ENCODE peak calls at places on chromosomes 2 and 18, in five cellular contexts. One of them, this sample, is unnamed.

GRCh38 chr2:70785137-70785911 is 5.1 kb downstream of the FIGLA start:
- DNase-seq in tibial nerve: no peak
- DNase-seq in WTC11: peak
- DNase-seq in GM20000: peak
- DNase-seq in astrocyte of the spinal cord: no peak
- DNase-seq in this sample: no peak

GRCh38 chr2:230865324-230865765 is 603 bp downstream of the ITM2C start:
- DNase-seq in tibial nerve: no peak
- DNase-seq in WTC11: peak
- DNase-seq in GM20000: peak
- DNase-seq in astrocyte of the spinal cord: no peak
- DNase-seq in this sample: no peak

GRCh38 chr18:7305416-7305815 is 74.5 kb downstream of the LRRC30 start:
- DNase-seq in tibial nerve: no peak
- DNase-seq in WTC11: no peak
- DNase-seq in GM20000: no peak
- DNase-seq in astrocyte of the spinal cord: no peak
- DNase-seq in this sample: no peak

GRCh38 chr2:159484537-159484936 is 131.8 kb downstream of the BAZ2B start:
- DNase-seq in tibial nerve: no peak
- DNase-seq in WTC11: no peak
- DNase-seq in GM20000: no peak
- DNase-seq in astrocyte of the spinal cord: no peak
- DNase-seq in this sample: no peak

GRCh38 chr18:24089059-24089458 is 49.8 kb upstream of the CABYR start:
- DNase-seq in tibial nerve: no peak
- DNase-seq in WTC11: no peak
- DNase-seq in GM20000: no peak
- DNase-seq in astrocyte of the spinal cord: no peak
- DNase-seq in this sample: no peak

GRCh38 chr2:199309411-199309810 is 148.3 kb downstream of the SATB2 start:
- DNase-seq in tibial nerve: no peak
- DNase-seq in WTC11: no peak
- DNase-seq in GM20000: no peak
- DNase-seq in astrocyte of the spinal cord: no peak
- DNase-seq in this sample: no peak

GRCh38 chr2:115596659-115597375 is 1154.4 kb downstream of the DPP10 start:
- DNase-seq in tibial nerve: no peak
- DNase-seq in WTC11: no peak
- DNase-seq in GM20000: no peak
- DNase-seq in astrocyte of the spinal cord: no peak
- DNase-seq in this sample: no peak

GRCh38 chr2:108974674-108975073 is 14.3 kb downstream of the EDAR start:
- DNase-seq in tibial nerve: no peak
- DNase-seq in WTC11: no peak
- DNase-seq in GM20000: no peak
- DNase-seq in astrocyte of the spinal cord: no peak
- DNase-seq in this sample: no peak

GRCh38 chr2:174334781-174335604 is at the start of gene SP9:
- DNase-seq in tibial nerve: no peak
- DNase-seq in WTC11: peak
- DNase-seq in GM20000: peak
- DNase-seq in astrocyte of the spinal cord: no peak
- DNase-seq in this sample: no peak

GRCh38 chr2:10278029-10278762 is 24.5 kb upstream of the HPCAL1 start:
- DNase-seq in tibial nerve: peak
- DNase-seq in WTC11: no peak
- DNase-seq in GM20000: peak
- DNase-seq in astrocyte of the spinal cord: peak
- DNase-seq in this sample: peak

GRCh38 chr2:241003047-241003360 is 4.6 kb downstream of the SNED1 start:
- DNase-seq in tibial nerve: no peak
- DNase-seq in WTC11: no peak
- DNase-seq in GM20000: no peak
- DNase-seq in astrocyte of the spinal cord: no peak
- DNase-seq in this sample: no peak

GRCh38 chr2:160516547-160517365 is 23.1 kb upstream of the RBMS1 start:
- DNase-seq in tibial nerve: no peak
- DNase-seq in WTC11: no peak
- DNase-seq in GM20000: no peak
- DNase-seq in astrocyte of the spinal cord: peak
- DNase-seq in this sample: no peak

GRCh38 chr2:157261199-157261782 is 3.8 kb downstream of the GALNT5 start:
- DNase-seq in tibial nerve: peak
- DNase-seq in WTC11: no peak
- DNase-seq in GM20000: no peak
- DNase-seq in astrocyte of the spinal cord: peak
- DNase-seq in this sample: no peak

GRCh38 chr18:43539862-43540261 is 262.6 kb upstream of the SYT4 start:
- DNase-seq in tibial nerve: no peak
- DNase-seq in WTC11: no peak
- DNase-seq in GM20000: no peak
- DNase-seq in astrocyte of the spinal cord: no peak
- DNase-seq in this sample: no peak

GRCh38 chr2:26020214-26020613 is 13.7 kb upstream of the RAB10 start:
- DNase-seq in tibial nerve: no peak
- DNase-seq in WTC11: no peak
- DNase-seq in GM20000: no peak
- DNase-seq in astrocyte of the spinal cord: no peak
- DNase-seq in this sample: no peak

GRCh38 chr18:79754022-79754761 is 43.5 kb upstream of the KCNG2 start:
- DNase-seq in tibial nerve: no peak
- DNase-seq in WTC11: no peak
- DNase-seq in GM20000: no peak
- DNase-seq in astrocyte of the spinal cord: no peak
- DNase-seq in this sample: peak

GRCh38 chr2:27247893-27248292 is 15.0 kb downstream of the SLC30A3 start:
- DNase-seq in tibial nerve: no peak
- DNase-seq in WTC11: no peak
- DNase-seq in GM20000: no peak
- DNase-seq in astrocyte of the spinal cord: no peak
- DNase-seq in this sample: no peak

GRCh38 chr2:217943379-217944321 is 59.1 kb downstream of the TNS1 start:
- DNase-seq in tibial nerve: peak
- DNase-seq in WTC11: peak
- DNase-seq in GM20000: no peak
- DNase-seq in astrocyte of the spinal cord: peak
- DNase-seq in this sample: peak

GRCh38 chr2:234142530-234142929 is 92.0 kb downstream of the SPP2 start:
- DNase-seq in tibial nerve: no peak
- DNase-seq in WTC11: no peak
- DNase-seq in GM20000: no peak
- DNase-seq in astrocyte of the spinal cord: peak
- DNase-seq in this sample: no peak

GRCh38 chr2:199025146-199025545 is 432.6 kb downstream of the SATB2 start:
- DNase-seq in tibial nerve: no peak
- DNase-seq in WTC11: no peak
- DNase-seq in GM20000: no peak
- DNase-seq in astrocyte of the spinal cord: no peak
- DNase-seq in this sample: no peak

GRCh38 chr2:199216253-199216652 is 241.5 kb downstream of the SATB2 start:
- DNase-seq in tibial nerve: no peak
- DNase-seq in WTC11: no peak
- DNase-seq in GM20000: no peak
- DNase-seq in astrocyte of the spinal cord: no peak
- DNase-seq in this sample: no peak

GRCh38 chr2:54709341-54709809 is 14.1 kb upstream of the EML6 start:
- DNase-seq in tibial nerve: no peak
- DNase-seq in WTC11: peak
- DNase-seq in GM20000: no peak
- DNase-seq in astrocyte of the spinal cord: no peak
- DNase-seq in this sample: no peak

GRCh38 chr2:2842466-2842865 is 511.4 kb upstream of the MYT1L start:
- DNase-seq in tibial nerve: no peak
- DNase-seq in WTC11: no peak
- DNase-seq in GM20000: no peak
- DNase-seq in astrocyte of the spinal cord: no peak
- DNase-seq in this sample: no peak

GRCh38 chr2:70675862-70676261 is 92.1 kb downstream of the ADD2 start:
- DNase-seq in tibial nerve: no peak
- DNase-seq in WTC11: no peak
- DNase-seq in GM20000: no peak
- DNase-seq in astrocyte of the spinal cord: no peak
- DNase-seq in this sample: no peak

GRCh38 chr2:203596183-203596582 is 61.1 kb upstream of the RAPH1 start:
- DNase-seq in tibial nerve: no peak
- DNase-seq in WTC11: no peak
- DNase-seq in GM20000: no peak
- DNase-seq in astrocyte of the spinal cord: no peak
- DNase-seq in this sample: no peak

GRCh38 chr2:20673686-20674308 is 6.9 kb downstream of the GDF7 start:
- DNase-seq in tibial nerve: no peak
- DNase-seq in WTC11: no peak
- DNase-seq in GM20000: peak
- DNase-seq in astrocyte of the spinal cord: no peak
- DNase-seq in this sample: peak

GRCh38 chr2:38731090-38731489 is 20.1 kb downstream of the SRSF7 start:
- DNase-seq in tibial nerve: no peak
- DNase-seq in WTC11: no peak
- DNase-seq in GM20000: no peak
- DNase-seq in astrocyte of the spinal cord: no peak
- DNase-seq in this sample: no peak

GRCh38 chr2:8539743-8540551 is 141.9 kb upstream of the ID2 start:
- DNase-seq in tibial nerve: peak
- DNase-seq in WTC11: no peak
- DNase-seq in GM20000: no peak
- DNase-seq in astrocyte of the spinal cord: no peak
- DNase-seq in this sample: no peak

GRCh38 chr18:35777042-35777441 is 195.4 kb upstream of the RMP24 start:
- DNase-seq in tibial nerve: no peak
- DNase-seq in WTC11: peak
- DNase-seq in GM20000: no peak
- DNase-seq in astrocyte of the spinal cord: no peak
- DNase-seq in this sample: no peak
- TF ChIP-seq CTCF in tibial nerve: no peak
- TF ChIP-seq CTCF in WTC11: no peak
- TF ChIP-seq CTCF in GM20000: no peak
- TF ChIP-seq CTCF in astrocyte of the spinal cord: no peak
- TF ChIP-seq CTCF in this sample: no peak

DNA sequence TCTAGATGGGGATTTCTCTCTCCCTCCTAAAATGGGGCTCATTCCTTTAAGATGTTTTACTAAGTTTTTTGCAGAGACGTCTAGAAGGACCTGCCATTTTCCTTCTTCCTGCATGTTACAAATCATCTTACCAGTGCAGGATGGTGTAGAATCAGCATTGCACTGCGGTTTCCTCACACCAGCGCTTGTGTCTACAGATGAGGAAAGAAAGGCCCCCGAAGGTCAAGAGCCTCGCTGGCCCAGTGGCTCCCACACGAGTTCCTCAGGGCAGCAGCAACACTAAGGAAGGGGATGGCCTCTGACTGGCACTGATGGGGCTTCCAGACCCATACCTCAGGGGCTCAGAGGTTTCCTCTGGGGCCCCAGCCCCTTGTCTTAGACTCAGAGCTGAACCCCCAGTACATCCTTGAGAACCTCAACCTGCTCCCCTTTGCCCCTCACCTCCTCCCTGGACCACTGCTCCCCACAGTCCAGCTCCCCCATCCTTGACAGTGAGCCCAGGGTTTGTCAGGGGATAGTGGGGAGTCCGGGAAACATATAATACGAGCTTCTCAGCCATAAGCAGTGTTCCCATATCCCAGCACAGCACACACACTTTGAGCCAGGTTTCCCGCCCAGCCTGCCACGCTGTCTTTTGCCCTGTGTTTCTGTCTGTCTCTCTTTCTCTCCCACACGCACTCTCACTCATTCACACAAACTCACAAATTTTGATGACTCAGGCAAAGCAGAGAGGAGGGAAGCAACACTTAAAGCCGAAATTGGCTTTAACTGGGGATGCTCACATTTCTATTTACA is 29.4 kb downstream of the ZFP36L2 start:
- DNase-seq in tibial nerve: no peak
- DNase-seq in WTC11: no peak
- DNase-seq in GM20000: no peak
- DNase-seq in astrocyte of the spinal cord: no peak
- DNase-seq in this sample: no peak
- TF ChIP-seq CTCF in tibial nerve: no peak
- TF ChIP-seq CTCF in WTC11: no peak
- TF ChIP-seq CTCF in GM20000: no peak
- TF ChIP-seq CTCF in astrocyte of the spinal cord: no peak
- TF ChIP-seq CTCF in this sample: no peak

GRCh38 chr18:50107468-50107867 is 87.5 kb downstream of the MYO5B start:
- DNase-seq in tibial nerve: no peak
- DNase-seq in WTC11: no peak
- DNase-seq in GM20000: no peak
- DNase-seq in astrocyte of the spinal cord: no peak
- DNase-seq in this sample: no peak

GRCh38 chr18:50113726-50114125 is 81.2 kb downstream of the MYO5B start:
- DNase-seq in tibial nerve: no peak
- DNase-seq in WTC11: no peak
- DNase-seq in GM20000: no peak
- DNase-seq in astrocyte of the spinal cord: no peak
- DNase-seq in this sample: no peak

GRCh38 chr18:50114448-50114847 is 80.5 kb downstream of the MYO5B start:
- DNase-seq in tibial nerve: no peak
- DNase-seq in WTC11: no peak
- DNase-seq in GM20000: no peak
- DNase-seq in astrocyte of the spinal cord: no peak
- DNase-seq in this sample: no peak

GRCh38 chr18:50115095-50115494 is 79.9 kb downstream of the MYO5B start:
- DNase-seq in tibial nerve: no peak
- DNase-seq in WTC11: no peak
- DNase-seq in GM20000: no peak
- DNase-seq in astrocyte of the spinal cord: no peak
- DNase-seq in this sample: no peak

DNA sequence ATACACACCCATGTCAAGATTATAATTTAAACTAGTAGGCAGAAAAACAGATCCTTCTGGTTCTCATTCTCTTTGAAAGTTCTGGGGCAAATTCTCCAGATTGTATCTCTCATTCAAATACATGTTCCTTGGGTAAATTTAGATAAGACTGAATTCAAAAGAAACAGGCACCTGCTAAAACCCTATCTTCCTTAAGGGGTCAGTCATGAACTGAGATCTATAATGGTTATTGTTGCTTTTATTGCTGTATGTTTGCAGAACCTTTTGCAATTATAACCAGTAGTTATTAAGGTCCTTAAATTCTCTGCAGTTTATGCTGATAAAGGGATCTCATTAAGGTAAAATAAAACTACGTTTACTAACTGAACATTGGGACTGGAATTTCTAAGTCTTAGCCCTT is 83.5 kb downstream of the MYO5B start:
- DNase-seq in tibial nerve: no peak
- DNase-seq in WTC11: no peak
- DNase-seq in GM20000: no peak
- DNase-seq in astrocyte of the spinal cord: no peak
- DNase-seq in this sample: no peak
- TF ChIP-seq CTCF in tibial nerve: no peak
- TF ChIP-seq CTCF in WTC11: no peak
- TF ChIP-seq CTCF in GM20000: peak
- TF ChIP-seq CTCF in astrocyte of the spinal cord: no peak
- TF ChIP-seq CTCF in this sample: no peak

DNA sequence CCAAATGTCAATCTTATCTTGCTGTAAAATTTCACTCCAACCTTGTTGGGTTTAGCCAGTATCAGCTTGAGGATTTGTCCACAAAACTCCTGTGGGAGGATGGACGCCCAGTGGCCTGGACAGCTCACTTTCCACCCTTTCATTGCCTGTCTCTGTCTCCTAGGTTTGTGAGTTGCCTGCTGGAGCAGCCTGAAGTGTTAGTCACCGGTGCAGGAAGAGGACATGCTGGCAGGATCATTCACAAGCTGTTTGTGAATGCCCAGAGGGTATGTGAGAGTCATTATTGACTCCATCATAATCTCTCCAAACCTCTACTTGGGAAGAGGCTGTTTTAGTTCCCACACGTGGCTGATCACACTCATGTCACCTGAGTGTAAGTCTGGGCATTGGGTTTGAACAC is 112.3 kb downstream of the RAB3GAP1 start:
- DNase-seq in tibial nerve: no peak
- DNase-seq in WTC11: no peak
- DNase-seq in GM20000: no peak
- DNase-seq in astrocyte of the spinal cord: peak
- DNase-seq in this sample: no peak
- TF ChIP-seq CTCF in tibial nerve: no peak
- TF ChIP-seq CTCF in WTC11: no peak
- TF ChIP-seq CTCF in GM20000: no peak
- TF ChIP-seq CTCF in astrocyte of the spinal cord: no peak
- TF ChIP-seq CTCF in this sample: no peak

This sample was measured in CD14-positive monocyte.